ENCODE peak calls at places on chromosomes 6 and 20, in five cellular contexts. One of them, this sample, is unnamed.
A peak's percentile ranks its signal among the peaks of the same experiment; 100 is the strongest.

GRCh38 chr6:12490904-12491571 is 200.9 kb downstream of the EDN1 start:
- DNase-seq in effector CD4-positive, alpha-beta T cell: no peak
- DNase-seq in activated T-helper 1 cell treated with Interleukin-2 at 50 U/mL for 16 hours: no peak
- DNase-seq in renal cortical epithelial cell: peak; percentile 71
- DNase-seq in neural crest cell: no peak
- DNase-seq in this sample: peak; percentile 95

GRCh38 chr20:29297411-29298270 is 1959.8 kb upstream of the DEFB115 start:
- DNase-seq in effector CD4-positive, alpha-beta T cell: no peak
- DNase-seq in activated T-helper 1 cell treated with Interleukin-2 at 50 U/mL for 16 hours: no peak
- DNase-seq in renal cortical epithelial cell: no peak
- DNase-seq in neural crest cell: no peak
- DNase-seq in this sample: no peak

GRCh38 chr6:5285081-5285480 is 23.8 kb downstream of the FARS2 start:
- DNase-seq in effector CD4-positive, alpha-beta T cell: no peak
- DNase-seq in activated T-helper 1 cell treated with Interleukin-2 at 50 U/mL for 16 hours: no peak
- DNase-seq in renal cortical epithelial cell: no peak
- DNase-seq in neural crest cell: no peak
- DNase-seq in this sample: no peak

GRCh38 chr6:88045521-88046136 is 2.0 kb upstream of the SPACA1 start:
- DNase-seq in effector CD4-positive, alpha-beta T cell: no peak
- DNase-seq in activated T-helper 1 cell treated with Interleukin-2 at 50 U/mL for 16 hours: no peak
- DNase-seq in renal cortical epithelial cell: no peak
- DNase-seq in neural crest cell: no peak
- DNase-seq in this sample: no peak

GRCh38 chr6:87700729-87701675 is 1.0 kb downstream of the AKIRIN2 start:
- DNase-seq in effector CD4-positive, alpha-beta T cell: peak; percentile 20
- DNase-seq in activated T-helper 1 cell treated with Interleukin-2 at 50 U/mL for 16 hours: peak; percentile 4
- DNase-seq in renal cortical epithelial cell: peak; percentile 80
- DNase-seq in neural crest cell: peak; percentile 39
- DNase-seq in this sample: peak; percentile 68

GRCh38 chr20:33518071-33518470 is 28.2 kb downstream of the CBFA2T2 start:
- DNase-seq in effector CD4-positive, alpha-beta T cell: no peak
- DNase-seq in activated T-helper 1 cell treated with Interleukin-2 at 50 U/mL for 16 hours: no peak
- DNase-seq in renal cortical epithelial cell: peak; percentile 97
- DNase-seq in neural crest cell: no peak
- DNase-seq in this sample: peak; percentile 72

GRCh38 chr20:19786311-19786710 is 28.3 kb downstream of the RIN2 start:
- DNase-seq in effector CD4-positive, alpha-beta T cell: no peak
- DNase-seq in activated T-helper 1 cell treated with Interleukin-2 at 50 U/mL for 16 hours: no peak
- DNase-seq in renal cortical epithelial cell: peak; percentile 94
- DNase-seq in neural crest cell: no peak
- DNase-seq in this sample: peak; percentile 74

GRCh38 chr6:154386848-154387717 is 30.5 kb upstream of the IPCEF1 start:
- DNase-seq in effector CD4-positive, alpha-beta T cell: no peak
- DNase-seq in activated T-helper 1 cell treated with Interleukin-2 at 50 U/mL for 16 hours: no peak
- DNase-seq in renal cortical epithelial cell: peak; percentile 94
- DNase-seq in neural crest cell: no peak
- DNase-seq in this sample: peak; percentile 94

GRCh38 chr6:52595000-52595795 is 18.3 kb upstream of the TRAM2 start:
- DNase-seq in effector CD4-positive, alpha-beta T cell: no peak
- DNase-seq in activated T-helper 1 cell treated with Interleukin-2 at 50 U/mL for 16 hours: no peak
- DNase-seq in renal cortical epithelial cell: peak; percentile 98
- DNase-seq in neural crest cell: no peak
- DNase-seq in this sample: peak; percentile 97

GRCh38 chr6:33118525-33119123 is 42.8 kb downstream of the HLA-DPB1 start:
- DNase-seq in effector CD4-positive, alpha-beta T cell: peak; percentile 33
- DNase-seq in activated T-helper 1 cell treated with Interleukin-2 at 50 U/mL for 16 hours: no peak
- DNase-seq in renal cortical epithelial cell: peak; percentile 50
- DNase-seq in neural crest cell: no peak
- DNase-seq in this sample: peak; percentile 40

GRCh38 chr20:57244627-57245214 is 21.7 kb downstream of the BMP7 start:
- DNase-seq in effector CD4-positive, alpha-beta T cell: no peak
- DNase-seq in activated T-helper 1 cell treated with Interleukin-2 at 50 U/mL for 16 hours: no peak
- DNase-seq in renal cortical epithelial cell: no peak
- DNase-seq in neural crest cell: no peak
- DNase-seq in this sample: no peak

GRCh38 chr6:108797951-108798671 is 50.1 kb upstream of the ARMC2 start:
- DNase-seq in effector CD4-positive, alpha-beta T cell: no peak
- DNase-seq in activated T-helper 1 cell treated with Interleukin-2 at 50 U/mL for 16 hours: no peak
- DNase-seq in renal cortical epithelial cell: peak; percentile 92
- DNase-seq in neural crest cell: no peak
- DNase-seq in this sample: no peak

GRCh38 chr20:35000922-35001595 is 45.4 kb downstream of the MYH7B start:
- DNase-seq in effector CD4-positive, alpha-beta T cell: no peak
- DNase-seq in activated T-helper 1 cell treated with Interleukin-2 at 50 U/mL for 16 hours: no peak
- DNase-seq in renal cortical epithelial cell: no peak
- DNase-seq in neural crest cell: no peak
- DNase-seq in this sample: no peak

GRCh38 chr20:57654363-57654997 is 34.3 kb upstream of the ZBP1 start:
- DNase-seq in effector CD4-positive, alpha-beta T cell: peak; percentile 42
- DNase-seq in activated T-helper 1 cell treated with Interleukin-2 at 50 U/mL for 16 hours: peak; percentile 36
- DNase-seq in renal cortical epithelial cell: peak; percentile 31
- DNase-seq in neural crest cell: peak; percentile 50
- DNase-seq in this sample: peak; percentile 51

GRCh38 chr6:107061125-107062020 is 33.4 kb downstream of the MTRES1 start:
- DNase-seq in effector CD4-positive, alpha-beta T cell: no peak
- DNase-seq in activated T-helper 1 cell treated with Interleukin-2 at 50 U/mL for 16 hours: no peak
- DNase-seq in renal cortical epithelial cell: no peak
- DNase-seq in neural crest cell: no peak
- DNase-seq in this sample: peak; percentile 19

GRCh38 chr6:13075491-13075845 is 252.9 kb downstream of the TBC1D7 start:
- DNase-seq in effector CD4-positive, alpha-beta T cell: no peak
- DNase-seq in activated T-helper 1 cell treated with Interleukin-2 at 50 U/mL for 16 hours: no peak
- DNase-seq in renal cortical epithelial cell: no peak
- DNase-seq in neural crest cell: no peak
- DNase-seq in this sample: no peak

GRCh38 chr20:63061051-63061531 is 54.3 kb upstream of the BHLHE23 start:
- DNase-seq in effector CD4-positive, alpha-beta T cell: no peak
- DNase-seq in activated T-helper 1 cell treated with Interleukin-2 at 50 U/mL for 16 hours: no peak
- DNase-seq in renal cortical epithelial cell: no peak
- DNase-seq in neural crest cell: no peak
- DNase-seq in this sample: no peak

GRCh38 chr20:46132705-46133120 is 14.6 kb downstream of the CD40 start:
- DNase-seq in effector CD4-positive, alpha-beta T cell: peak; percentile 43
- DNase-seq in activated T-helper 1 cell treated with Interleukin-2 at 50 U/mL for 16 hours: peak; percentile 32
- DNase-seq in renal cortical epithelial cell: peak; percentile 17
- DNase-seq in neural crest cell: peak; percentile 82
- DNase-seq in this sample: peak; percentile 37

GRCh38 chr6:116267879-116268588 is 11.7 kb downstream of the TSPYL1 start:
- DNase-seq in effector CD4-positive, alpha-beta T cell: no peak
- DNase-seq in activated T-helper 1 cell treated with Interleukin-2 at 50 U/mL for 16 hours: no peak
- DNase-seq in renal cortical epithelial cell: no peak
- DNase-seq in neural crest cell: no peak
- DNase-seq in this sample: no peak

GRCh38 chr6:28167068-28167467 is 25.4 kb downstream of the ZKSCAN8 start:
- DNase-seq in effector CD4-positive, alpha-beta T cell: no peak
- DNase-seq in activated T-helper 1 cell treated with Interleukin-2 at 50 U/mL for 16 hours: no peak
- DNase-seq in renal cortical epithelial cell: peak; percentile 89
- DNase-seq in neural crest cell: no peak
- DNase-seq in this sample: peak; percentile 77

This sample was measured in amniotic epithelial cell.